ENCODE peak calls at places on chromosomes 12 and 14, in four cellular contexts. F, K, V and H are unnamed samples.

GRCh38 chr14:98894600-98894999 is 377.4 kb downstream of the BCL11B start:
- DNase-seq in F (no peak), V (no peak), K (no peak), H (no peak)

GRCh38 chr12:110349096-110349495 is 54.4 kb downstream of the ANAPC7 start:
- DNase-seq in F (no peak), V (no peak), K (no peak), H (no peak)

GRCh38 chr14:51035611-51036192 is 59.2 kb downstream of the TRIM9 start:
- DNase-seq in K (no peak), V (no peak), F (no peak), H (no peak)

GRCh38 chr12:112496493-112496892 is 77.7 kb downstream of the PTPN11 start:
- DNase-seq in V (no peak), F (no peak), K (no peak), H (no peak)

GRCh38 chr12:6383572-6384498 is at the start of gene LTBR:
- DNase-seq in K (peak), V (peak), F (peak), H (peak)

GRCh38 chr14:54002653-54003052 is 46.0 kb upstream of the BMP4 start:
- DNase-seq in F (no peak), K (no peak), V (no peak), H (no peak)

GRCh38 chr14:61589691-61590521 is 105.4 kb upstream of the HIF1A start:
- DNase-seq in F (no peak), V (no peak), K (no peak), H (no peak)

GRCh38 chr12:96425973-96426372 is 25.7 kb upstream of the CDK17 start:
- DNase-seq in K (no peak), V (no peak), F (no peak), H (no peak)

GRCh38 chr12:132631357-132632065 is 12.9 kb downstream of the P2RX2 start:
- DNase-seq in F (no peak), K (no peak), V (no peak), H (no peak)